ENCODE peak calls at places on chromosomes 5 and 9, in six cellular contexts. P, N, Y, K, F and D are unnamed samples.

GRCh38 chr9:111399772-111400563 is 69.9 kb upstream of the OR2K2 start:
- DNase-seq in P (peak), K (no peak), F (peak), Y (no peak), N (peak), D (no peak)

GRCh38 chr5:129921204-129921603 is 16.9 kb downstream of the CHSY3 start:
- DNase-seq in N (no peak), P (no peak), F (no peak), Y (no peak), K (no peak), D (no peak)

GRCh38 chr9:113484258-113484730 is 20.8 kb downstream of the RGS3 start:
- DNase-seq in F (peak), P (peak), N (no peak), Y (no peak), K (peak), D (peak)

GRCh38 chr5:6845856-6846255 is 132.6 kb downstream of the TENT4A start:
- DNase-seq in F (no peak), P (no peak), K (no peak), N (no peak), Y (no peak), D (no peak)

GRCh38 chr5:133289686-133290367 is 238.0 kb downstream of the HSPA4 start:
- DNase-seq in F (no peak), N (no peak), P (no peak), Y (no peak), K (no peak), D (peak)

GRCh38 chr9:21964925-21965385 is 29.2 kb downstream of the CDKN2A start:
- DNase-seq in P (peak), F (no peak), N (peak), Y (no peak), K (no peak), D (no peak)

GRCh38 chr9:17004500-17004899 is 130.3 kb upstream of the CNTLN start:
- DNase-seq in K (no peak), N (no peak), F (peak), Y (no peak), P (no peak), D (no peak)

GRCh38 chr5:64826541-64826940 is 57.8 kb downstream of the CWC27 start:
- DNase-seq in P (no peak), N (no peak), Y (no peak), F (no peak), K (no peak), D (no peak)

GRCh38 chr5:14185336-14186131 is 42.4 kb downstream of the TRIO start:
- DNase-seq in P (no peak), F (peak), Y (peak), K (no peak), N (no peak), D (no peak)

GRCh38 chr9:123412171-123412820 is 56.3 kb downstream of the CRB2 start:
- DNase-seq in K (peak), Y (no peak), N (no peak), F (no peak), P (no peak), D (no peak)

GRCh38 chr5:132439521-132440206 is 50.9 kb downstream of the IRF1 start:
- DNase-seq in K (peak), Y (peak), F (peak), N (no peak), P (no peak), D (peak)

GRCh38 chr5:105172918-105173317 is 1610.3 kb upstream of the NUDT12 start:
- DNase-seq in N (no peak), Y (no peak), F (no peak), K (no peak), P (no peak), D (no peak)

GRCh38 chr9:135615666-135616620 is 23.4 kb downstream of the GLT6D1 start:
- DNase-seq in Y (no peak), F (no peak), N (no peak), P (no peak), K (no peak), D (no peak)

GRCh38 chr5:67998709-67999251 is 216.8 kb upstream of the PIK3R1 start:
- DNase-seq in P (no peak), Y (peak), K (peak), N (no peak), F (peak), D (peak)

GRCh38 chr9:122931851-122932199 is 513 bp upstream of the ZBTB26 start:
- DNase-seq in F (no peak), K (no peak), P (no peak), Y (no peak), N (no peak), D (no peak)

GRCh38 chr9:4837768-4838546 is 45.2 kb downstream of the RCL1 start:
- DNase-seq in Y (no peak), K (no peak), F (peak), P (no peak), N (no peak), D (no peak)

GRCh38 chr9:38038307-38039089 is 30.5 kb downstream of the SHB start:
- DNase-seq in Y (no peak), P (no peak), K (peak), N (peak), F (peak), D (peak)

GRCh38 chr5:169146158-169146557 is 154.8 kb downstream of the SLIT3 start:
- DNase-seq in K (no peak), Y (no peak), F (no peak), N (no peak), P (no peak), D (no peak)

GRCh38 chr5:97044057-97044456 is 98.4 kb downstream of the LIX1 start:
- DNase-seq in P (peak), K (peak), Y (no peak), N (peak), F (peak), D (peak)

GRCh38 chr5:130923543-130924159 is 241.4 kb downstream of the HINT1 start:
- DNase-seq in K (no peak), P (no peak), F (no peak), N (no peak), Y (no peak), D (no peak)

GRCh38 chr5:153429734-153430133 is 60.7 kb upstream of the GRIA1 start:
- DNase-seq in F (no peak), Y (no peak), P (no peak), K (no peak), N (no peak), D (no peak)

GRCh38 chr9:121650220-121651013 is 1.0 kb upstream of the DAB2IP start:
- DNase-seq in K (peak), F (peak), Y (no peak), P (peak), N (peak), D (peak)